ENCODE peak calls at places on chromosomes 13 and 19, in four cellular contexts. W, Z, B and E are unnamed samples.

GRCh38 chr19:16756649-16757048 is 37.0 kb downstream of the NWD1 start:
- DNase-seq in Z (no peak), B (no peak), W (no peak), E (no peak)

GRCh38 chr19:2360876-2361232 is 789 bp downstream of the TMPRSS9 start:
- DNase-seq in B (no peak), Z (no peak), W (no peak), E (no peak)

GRCh38 chr13:97911311-97912138 is 42.0 kb upstream of the IPO5 start:
- DNase-seq in B (no peak), Z (no peak), W (no peak), E (no peak)

GRCh38 chr13:110696776-110697175 is 9.1 kb downstream of the CARS2 start:
- DNase-seq in Z (no peak), B (no peak), W (no peak), E (no peak)

GRCh38 chr13:58884353-58884752 is 1252.8 kb downstream of the PCDH17 start:
- DNase-seq in W (no peak), Z (no peak), B (no peak), E (no peak)

GRCh38 chr19:29115181-29115580 is 97.8 kb downstream of the UQCRFS1 start:
- DNase-seq in Z (no peak), B (no peak), W (no peak), E (no peak)

GRCh38 chr13:67184247-67184646 is 45.9 kb downstream of the PCDH9 start:
- DNase-seq in B (no peak), W (no peak), Z (no peak), E (no peak)

GRCh38 chr13:37995052-37995451 is 125.5 kb upstream of the TRPC4 start:
- DNase-seq in B (no peak), W (peak), Z (peak), E (no peak)

GRCh38 chr13:96020155-96020575 is 33.0 kb downstream of the UGGT2 start:
- DNase-seq in Z (peak), B (peak), W (peak), E (no peak)

GRCh38 chr13:50884270-50884669 is 25.3 kb upstream of the RNASEH2B start:
- DNase-seq in Z (no peak), W (no peak), B (no peak), E (no peak)

GRCh38 chr13:43364210-43365041 is 341.0 kb downstream of the DNAJC15 start:
- DNase-seq in W (peak), B (no peak), Z (peak), E (no peak)

GRCh38 chr13:97385854-97386253 is 48.1 kb upstream of the RAP2A start:
- DNase-seq in B (no peak), Z (peak), W (no peak), E (no peak)

GRCh38 chr19:46963093-46963734 is 56.4 kb upstream of the NPAS1 start:
- DNase-seq in W (no peak), B (no peak), Z (peak), E (no peak)

GRCh38 chr19:12800344-12800732 is 1.3 kb downstream of the PRDX2 start:
- DNase-seq in W (no peak), B (no peak), Z (no peak), E (no peak)

GRCh38 chr13:110561335-110562033 is at the start of gene RAB20:
- DNase-seq in B (peak), Z (peak), W (peak), E (peak)

GRCh38 chr13:99383511-99383921 is 76.3 kb upstream of the GPR183 start:
- DNase-seq in B (peak), W (no peak), Z (no peak), E (no peak)

GRCh38 chr13:59601993-59602392 is 561.7 kb downstream of the DIAPH3 start:
- DNase-seq in W (no peak), Z (peak), B (no peak), E (no peak)

GRCh38 chr13:33446821-33447481 is 161.4 kb upstream of the STARD13 start:
- DNase-seq in Z (no peak), W (peak), B (peak), E (peak)

GRCh38 chr13:74191036-74191809 is 57.0 kb upstream of the KLF12 start:
- DNase-seq in B (no peak), Z (peak), W (no peak), E (no peak)

GRCh38 chr19:12821761-12822160 is 12.6 kb downstream of the RTBDN start:
- DNase-seq in Z (no peak), B (no peak), W (no peak), E (no peak)

GRCh38 chr13:41352935-41353801 is 42.1 kb downstream of the NAA16 start:
- DNase-seq in W (peak), Z (peak), B (peak), E (no peak)

GRCh38 chr13:41122838-41123237 is 9.8 kb downstream of the KBTBD6 start:
- DNase-seq in Z (peak), B (no peak), W (no peak), E (no peak)

GRCh38 chr13:113652404-113653263 is 5.4 kb downstream of the ATP4B start:
- DNase-seq in Z (no peak), B (no peak), W (no peak), E (peak)

GRCh38 chr19:46426506-46427162 is 2.1 kb downstream of the PNMA8C start:
- DNase-seq in Z (peak), W (peak), B (no peak), E (peak)

GRCh38 chr13:106449096-106449495 is 86.4 kb downstream of the EFNB2 start:
- DNase-seq in W (no peak), Z (no peak), B (no peak), E (no peak)

GRCh38 chr19:756232-756631 is 5.3 kb downstream of the MISP start:
- DNase-seq in W (peak), B (no peak), Z (peak), E (no peak)

GRCh38 chr13:23020246-23020843 is 160.4 kb upstream of the SGCG start:
- DNase-seq in B (peak), Z (peak), W (peak), E (no peak)

GRCh38 chr13:77184455-77184854 is 142.4 kb downstream of the MYCBP2 start:
- DNase-seq in W (no peak), B (no peak), Z (no peak), E (no peak)

GRCh38 chr19:55400281-55401087 is 7.1 kb downstream of the UBE2S start:
- DNase-seq in B (no peak), Z (no peak), W (no peak), E (no peak)

GRCh38 chr19:55405638-55406037 is 1.9 kb downstream of the UBE2S start:
- DNase-seq in W (no peak), Z (no peak), B (no peak), E (no peak)

GRCh38 chr19:55406091-55406868 is 1.3 kb downstream of the UBE2S start:
- DNase-seq in Z (no peak), B (no peak), W (no peak), E (peak)

GRCh38 chr19:55398200-55398947 is 9.2 kb downstream of the UBE2S start:
- DNase-seq in B (no peak), Z (no peak), W (no peak), E (no peak)

DNA sequence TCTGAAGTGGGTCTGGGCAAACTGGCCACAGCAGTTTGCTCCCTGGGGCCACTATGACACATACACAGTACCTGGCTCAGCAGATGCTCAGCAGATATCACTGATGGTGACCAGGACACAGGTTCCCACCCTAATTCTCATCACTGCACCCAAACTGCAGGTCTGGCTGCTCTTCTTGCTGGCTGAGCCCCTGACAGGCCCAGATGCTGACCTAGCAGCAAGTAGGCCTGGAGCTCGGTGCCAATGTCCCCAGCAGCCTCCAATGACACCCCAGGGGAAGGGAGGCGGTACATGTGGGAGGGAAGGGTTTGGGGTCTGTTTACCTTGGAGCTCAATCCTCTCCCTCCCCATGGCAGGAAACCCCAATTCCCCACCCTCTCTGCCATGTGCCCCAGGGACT is 5.1 kb downstream of the UBE2S start:
- DNase-seq in Z (no peak), W (no peak), B (no peak), E (no peak)
- H3K4me3 ChIP-seq in Z (no peak), W (no peak), B (no peak), E (no peak)

GRCh38 chr13:53513199-53513598 is 484.6 kb downstream of the OLFM4 start:
- DNase-seq in W (peak), B (no peak), Z (no peak), E (no peak)
- H3K4me3 ChIP-seq in W (no peak), B (no peak), Z (no peak), E (no peak)

GRCh38 chr19:33239223-33239975 is 13.7 kb upstream of the SLC7A10 start:
- DNase-seq in B (no peak), Z (no peak), W (no peak), E (no peak)
- H3K4me3 ChIP-seq in B (no peak), Z (no peak), W (no peak), E (no peak)

GRCh38 chr13:79393564-79394249 is 12.3 kb downstream of the RBM26 start:
- DNase-seq in B (peak), W (no peak), Z (peak), E (no peak)
- H3K4me3 ChIP-seq in B (no peak), W (no peak), Z (peak), E (no peak)

DNA sequence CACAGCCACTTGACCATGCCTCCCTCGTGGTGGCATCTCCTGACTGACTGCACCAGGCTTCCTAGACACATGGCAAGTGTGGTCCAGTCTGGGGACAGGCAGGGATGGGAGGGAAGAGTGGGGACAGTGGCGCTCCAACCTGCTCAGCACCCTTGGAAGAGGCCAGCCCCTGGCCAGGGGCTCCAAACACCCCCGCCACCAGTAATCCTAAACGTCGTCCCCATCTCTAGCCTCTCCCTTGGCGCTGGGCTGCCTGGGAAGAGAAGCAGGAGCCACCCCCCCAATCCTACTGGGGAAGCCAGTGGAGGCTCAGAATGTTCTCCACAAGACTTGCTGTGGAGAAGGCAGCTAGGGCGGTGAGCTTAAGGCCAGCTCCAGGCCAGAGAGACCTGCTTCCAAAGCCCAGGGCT is 2.7 kb downstream of the RPL36 start:
- DNase-seq in B (no peak), Z (no peak), W (no peak), E (no peak)
- H3K4me3 ChIP-seq in B (no peak), Z (no peak), W (no peak), E (no peak)

DNA sequence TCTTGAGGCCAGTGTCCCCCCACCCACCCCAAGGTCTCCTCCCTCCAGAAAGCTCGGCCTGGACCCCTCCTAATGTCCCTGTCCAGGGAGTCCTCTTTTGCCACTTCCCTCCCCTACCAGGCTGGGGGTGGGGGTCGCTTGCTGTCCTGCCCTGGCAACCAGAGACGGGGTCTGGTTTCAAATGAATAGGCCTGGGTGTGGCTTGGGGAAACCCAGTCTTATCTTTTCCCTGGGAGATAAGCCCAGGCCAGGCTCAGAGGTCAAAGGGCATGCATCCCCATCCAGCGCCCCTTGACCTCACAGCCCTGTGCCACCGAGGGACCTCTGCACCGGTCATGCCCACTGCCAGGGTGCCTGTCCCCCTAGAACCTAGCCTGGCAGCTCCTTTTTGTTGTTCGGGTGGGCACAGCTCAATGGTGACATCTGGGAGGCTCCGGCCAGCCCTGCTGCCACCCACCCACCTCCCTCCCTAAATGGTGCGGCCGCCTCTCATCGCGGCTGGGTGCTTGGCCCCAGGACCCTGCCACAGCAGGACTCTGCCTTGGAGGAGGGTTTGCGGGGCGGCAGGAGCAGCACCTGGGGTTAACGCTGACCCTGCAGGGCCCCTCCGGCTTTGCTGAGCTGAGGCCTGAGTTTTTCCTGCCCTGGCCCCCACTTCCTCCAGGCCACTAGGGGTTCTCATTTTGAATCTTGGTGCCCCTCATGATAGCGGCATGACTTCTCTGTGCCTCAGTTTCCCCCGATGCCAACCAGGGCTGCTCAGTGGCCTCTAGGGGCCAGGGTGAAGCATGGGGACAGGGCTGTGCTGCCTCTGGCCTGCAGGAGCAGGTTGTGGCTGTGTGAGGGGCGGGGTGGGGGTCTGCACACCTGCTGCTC is 2.8 kb upstream of the CERS1 start:
- DNase-seq in W (no peak), Z (no peak), B (no peak), E (no peak)
- H3K4me3 ChIP-seq in W (no peak), Z (no peak), B (no peak), E (no peak)

GRCh38 chr19:8426283-8426682 is 13.2 kb downstream of the MARCHF2 start:
- DNase-seq in Z (no peak), B (no peak), W (no peak), E (no peak)

GRCh38 chr19:8429044-8429443 is 15.7 kb upstream of the HNRNPM start:
- DNase-seq in Z (no peak), B (no peak), W (no peak), E (no peak)

GRCh38 chr19:8421484-8422461 is 8.7 kb downstream of the MARCHF2 start:
- DNase-seq in B (no peak), Z (no peak), W (no peak), E (no peak)

DNA sequence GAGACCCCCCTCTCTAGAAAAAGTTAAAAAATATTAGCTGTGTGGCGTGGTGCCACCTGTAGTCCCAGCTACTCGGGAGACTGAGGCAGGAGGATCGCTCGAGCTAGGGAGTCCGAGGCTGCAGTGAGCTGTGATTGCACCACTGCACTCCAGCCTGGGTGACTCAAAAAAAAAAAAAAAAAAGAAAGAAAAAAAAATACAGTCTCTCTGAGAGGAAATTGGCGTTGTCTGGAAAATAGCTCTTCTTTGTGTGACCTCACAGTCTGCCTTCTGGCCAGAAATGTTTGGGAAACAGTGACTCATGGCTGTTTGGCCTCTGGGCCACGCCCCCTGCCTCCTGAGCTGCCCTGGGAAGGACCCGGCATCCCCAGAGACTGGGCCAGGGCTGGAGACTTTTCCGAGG is 10.7 kb downstream of the MARCHF2 start:
- DNase-seq in Z (peak), W (peak), B (peak), E (peak)
- H3K4me3 ChIP-seq in Z (no peak), W (no peak), B (no peak), E (no peak)

DNA sequence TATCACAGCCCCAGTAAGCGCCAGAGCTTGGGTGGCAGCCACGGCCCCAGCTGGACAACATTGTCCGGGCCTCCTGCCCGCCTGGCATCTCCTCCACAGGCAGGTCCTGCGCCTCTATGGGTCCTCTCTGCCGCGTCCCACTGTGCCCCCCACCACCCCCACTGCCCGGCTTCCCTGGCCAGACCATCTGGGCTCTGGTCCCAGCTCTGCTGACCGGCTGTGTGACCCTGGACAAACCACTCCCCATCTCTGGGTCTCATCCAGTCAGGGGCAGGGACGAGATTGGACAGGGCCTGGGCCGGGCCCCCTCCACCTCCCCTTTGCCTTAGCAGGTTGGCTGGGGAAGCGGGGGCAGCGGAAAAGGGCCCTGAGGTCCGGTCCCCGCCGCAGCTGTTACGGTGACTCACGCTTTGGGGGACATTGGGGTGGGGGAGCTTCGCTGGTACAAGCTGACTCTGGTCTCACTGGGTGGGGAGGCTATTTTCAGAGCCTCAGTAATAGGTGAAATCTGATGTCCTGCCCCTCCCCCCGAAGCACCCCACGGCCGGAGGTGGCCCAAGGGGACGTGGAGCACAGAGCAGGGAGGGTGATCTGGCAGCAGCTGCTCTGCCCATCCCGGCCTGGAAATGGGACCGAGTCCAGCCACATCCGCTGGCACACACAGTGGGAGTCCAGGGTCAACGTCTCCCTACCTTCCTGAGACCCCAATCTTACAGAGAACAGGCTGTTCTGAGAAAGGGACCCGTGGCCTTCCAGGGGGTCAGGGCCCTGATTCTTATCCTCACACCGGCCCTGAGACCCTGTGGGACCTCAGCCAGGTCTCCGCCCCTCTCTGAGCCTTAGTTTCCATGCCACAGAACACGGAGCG is 9.1 kb downstream of the NFIC start:
- DNase-seq in W (no peak), Z (peak), B (peak), E (no peak)
- H3K4me3 ChIP-seq in W (no peak), Z (no peak), B (no peak), E (no peak)

GRCh38 chr13:30796132-30796832 is 60.9 kb downstream of the ALOX5AP start:
- DNase-seq in B (no peak), Z (peak), W (peak), E (no peak)
- H3K4me3 ChIP-seq in B (no peak), Z (no peak), W (peak), E (no peak)